ENCODE peak calls at places on chromosome X, in eight cellular contexts. Y is heart right ventricle, O is HS-5, T is H9, D is erythroblast, C is mesenteric fat pad, A is WTC11, Z is tibial artery. K is an unnamed sample.

GRCh38 chrX:8988456-8988855 is 45.5 kb downstream of the FAM9B start:
- DNase-seq in Y (peak), O (no peak), T (no peak), D (no peak), C (no peak), A (no peak), Z (peak), K (no peak)

GRCh38 chrX:69424161-69424560 is 80.0 kb upstream of the NALF2 start:
- DNase-seq in Y (no peak), O (no peak), T (no peak), D (no peak), C (no peak), A (no peak), Z (no peak), K (no peak)

GRCh38 chrX:21932277-21932996 is 8.1 kb upstream of the SMS start:
- DNase-seq in Y (no peak), O (peak), T (no peak), D (no peak), C (no peak), A (no peak), Z (peak), K (no peak)

GRCh38 chrX:22800360-22800759 is 199.4 kb upstream of the DDX53 start:
- DNase-seq in Y (no peak), O (peak), T (no peak), D (peak), C (no peak), A (no peak), Z (peak), K (no peak)

GRCh38 chrX:101009086-101009485 is 39.6 kb downstream of the ARL13A start:
- DNase-seq in Y (no peak), O (no peak), T (no peak), D (no peak), C (no peak), A (no peak), Z (no peak), K (no peak)

GRCh38 chrX:112997991-112998390 is 157.4 kb upstream of the AMOT start:
- DNase-seq in Y (no peak), O (no peak), T (no peak), D (no peak), C (no peak), A (no peak), Z (no peak), K (no peak)

GRCh38 chrX:74422576-74423288 is 1.4 kb downstream of the SLC16A2 start:
- DNase-seq in Y (peak), O (no peak), T (peak), D (no peak), C (no peak), A (peak), Z (peak), K (peak)

GRCh38 chrX:95718746-95719145 is 965.9 kb upstream of the DIAPH2 start:
- DNase-seq in Y (no peak), O (no peak), T (no peak), D (no peak), C (no peak), A (no peak), Z (no peak), K (no peak)

GRCh38 chrX:13110427-13111324 is 66.3 kb upstream of the FAM9C start:
- DNase-seq in Y (peak), O (peak), T (no peak), D (peak), C (no peak), A (no peak), Z (peak), K (no peak)

GRCh38 chrX:48835524-48836329 is at the start of gene PCSK1N:
- DNase-seq in Y (no peak), O (no peak), T (peak), D (no peak), C (no peak), A (peak), Z (no peak), K (peak)

GRCh38 chrX:8607326-8607725 is 124.6 kb downstream of the ANOS1 start:
- DNase-seq in Y (no peak), O (no peak), T (no peak), D (no peak), C (no peak), A (no peak), Z (no peak), K (no peak)

GRCh38 chrX:100449696-100450606 is 39.9 kb upstream of the PCDH19 start:
- DNase-seq in Y (peak), O (no peak), T (peak), D (no peak), C (no peak), A (no peak), Z (no peak), K (no peak)